ENCODE peak calls at places on chromosomes 3 and 15, in nine cellular contexts. N, J, C, E, Q, U, R, T and K are unnamed samples.

GRCh38 chr15:99347609-99348008 is 96.3 kb downstream of the LRRC28 start:
- DNase-seq in N (peak), R (no peak), T (no peak), U (no peak), E (no peak), J (no peak), Q (no peak), C (no peak), K (no peak)

GRCh38 chr15:101436526-101436925 is 53.0 kb downstream of the PCSK6 start:
- DNase-seq in U (no peak), E (no peak), C (no peak), Q (no peak), T (no peak), J (no peak), R (peak), N (no peak), K (no peak)

GRCh38 chr15:42159381-42160015 is 3.1 kb upstream of the PLA2G4F start:
- DNase-seq in E (no peak), Q (no peak), J (no peak), C (peak), T (no peak), R (no peak), U (no peak), N (no peak), K (no peak)

GRCh38 chr15:74265046-74265639 is 29.0 kb downstream of the CCDC33 start:
- DNase-seq in E (peak), Q (peak), J (no peak), U (no peak), T (peak), N (peak), C (no peak), R (peak), K (no peak)

GRCh38 chr3:42489116-42489936 is 13.1 kb upstream of the VIPR1 start:
- DNase-seq in Q (no peak), E (no peak), R (peak), U (no peak), C (peak), J (no peak), N (no peak), T (peak), K (no peak)

GRCh38 chr3:140290105-140290504 is 355.1 kb downstream of the CLSTN2 start:
- DNase-seq in C (no peak), J (no peak), N (no peak), Q (no peak), R (no peak), E (no peak), U (no peak), T (no peak), K (no peak)

GRCh38 chr3:30141178-30141581 is 465.2 kb upstream of the TGFBR2 start:
- DNase-seq in U (no peak), N (no peak), C (no peak), J (no peak), Q (no peak), E (no peak), T (no peak), R (no peak), K (peak)

GRCh38 chr15:70523634-70524033 is 239.7 kb downstream of the UACA start:
- DNase-seq in E (no peak), T (no peak), J (no peak), R (no peak), N (no peak), U (no peak), C (peak), Q (no peak), K (no peak)

GRCh38 chr3:1214928-1215327 is 122.1 kb downstream of the CNTN6 start:
- DNase-seq in U (no peak), E (no peak), T (no peak), J (no peak), C (no peak), N (peak), Q (no peak), R (no peak), K (no peak)

GRCh38 chr3:197597335-197597734 is 41.6 kb upstream of the BDH1 start:
- DNase-seq in J (no peak), Q (no peak), C (no peak), N (no peak), U (no peak), R (no peak), E (no peak), T (no peak), K (no peak)
- TF ChIP-seq POLR2A in J (no peak), Q (no peak), C (no peak), N (no peak), U (no peak), R (no peak), E (no peak), T (no peak), K (no peak)

GRCh38 chr15:78004222-78004727 is 73.2 kb downstream of the TBC1D2B start:
- DNase-seq in J (no peak), T (peak), N (no peak), R (no peak), U (no peak), C (no peak), Q (no peak), E (no peak), K (no peak)

GRCh38 chr15:78007965-78008886 is 69.3 kb downstream of the TBC1D2B start:
- DNase-seq in Q (no peak), E (no peak), U (no peak), T (peak), R (no peak), C (peak), N (peak), J (no peak), K (peak)

GRCh38 chr15:78004919-78005634 is 72.4 kb downstream of the TBC1D2B start:
- DNase-seq in Q (peak), J (peak), T (peak), R (no peak), U (no peak), N (peak), E (no peak), C (peak), K (peak)

GRCh38 chr15:78007211-78007956 is 70.1 kb downstream of the TBC1D2B start:
- DNase-seq in C (no peak), E (no peak), U (no peak), N (no peak), Q (no peak), R (no peak), T (peak), J (no peak), K (no peak)

DNA sequence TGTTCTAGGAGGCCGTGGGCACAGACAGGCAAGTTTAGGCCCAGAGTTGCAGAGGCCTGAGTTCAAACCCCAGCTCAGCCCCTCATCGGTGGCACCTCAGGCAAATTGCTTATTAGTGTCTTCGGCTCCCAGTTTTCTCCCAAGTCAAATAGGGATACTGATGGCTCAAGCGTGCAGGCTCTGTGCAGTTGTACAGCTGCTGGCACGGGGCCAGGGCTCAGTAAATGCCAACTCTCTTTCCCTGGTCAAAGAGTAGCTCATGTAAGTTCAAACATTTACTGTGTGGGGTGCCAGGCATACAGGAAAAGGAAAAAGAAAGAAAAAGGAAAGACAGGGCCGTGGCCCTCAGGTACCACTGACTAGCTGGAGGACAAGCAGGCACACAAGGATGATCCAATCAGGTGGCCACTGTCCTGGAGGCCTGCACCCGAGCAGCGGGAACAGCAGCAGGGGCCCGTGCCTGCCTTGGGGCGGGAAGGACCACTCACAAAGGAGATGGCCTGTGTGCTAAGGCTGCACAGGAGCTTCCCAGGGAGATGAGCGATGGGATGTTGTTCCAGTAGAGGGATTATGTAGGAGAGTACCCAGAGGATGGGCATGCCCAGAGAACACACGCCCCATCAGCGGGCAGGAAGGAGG is 70.8 kb downstream of the TBC1D2B start:
- DNase-seq in U (no peak), C (peak), N (no peak), E (no peak), J (no peak), T (peak), R (no peak), Q (no peak), K (no peak)
- TF ChIP-seq POLR2A in U (no peak), C (no peak), N (no peak), E (no peak), J (no peak), T (no peak), R (no peak), Q (no peak), K (no peak)

DNA sequence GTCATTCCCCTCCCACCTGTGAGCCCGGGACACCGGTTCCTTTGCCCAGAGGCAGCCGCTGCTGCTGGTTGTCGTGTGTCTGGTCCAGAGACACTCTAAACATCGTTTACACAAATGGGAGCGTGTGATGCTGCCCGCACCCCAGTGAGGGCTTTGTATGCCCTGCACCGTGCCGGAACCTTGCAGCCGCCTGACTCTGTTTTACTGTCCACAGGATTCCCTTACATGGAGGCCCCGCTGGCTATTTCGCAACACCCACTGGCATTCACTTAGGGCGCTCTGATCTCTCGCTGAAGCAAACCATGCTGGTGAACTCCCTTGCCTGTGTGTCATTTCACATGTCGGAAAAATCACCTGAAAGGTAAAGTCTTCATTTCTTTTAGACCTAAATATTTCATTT is 100.8 kb upstream of the SLC6A6 start:
- DNase-seq in J (no peak), R (no peak), N (peak), T (no peak), C (no peak), Q (no peak), E (peak), U (no peak), K (peak)
- TF ChIP-seq POLR2A in J (no peak), R (no peak), N (no peak), T (no peak), C (no peak), Q (no peak), E (no peak), U (no peak), K (no peak)

DNA sequence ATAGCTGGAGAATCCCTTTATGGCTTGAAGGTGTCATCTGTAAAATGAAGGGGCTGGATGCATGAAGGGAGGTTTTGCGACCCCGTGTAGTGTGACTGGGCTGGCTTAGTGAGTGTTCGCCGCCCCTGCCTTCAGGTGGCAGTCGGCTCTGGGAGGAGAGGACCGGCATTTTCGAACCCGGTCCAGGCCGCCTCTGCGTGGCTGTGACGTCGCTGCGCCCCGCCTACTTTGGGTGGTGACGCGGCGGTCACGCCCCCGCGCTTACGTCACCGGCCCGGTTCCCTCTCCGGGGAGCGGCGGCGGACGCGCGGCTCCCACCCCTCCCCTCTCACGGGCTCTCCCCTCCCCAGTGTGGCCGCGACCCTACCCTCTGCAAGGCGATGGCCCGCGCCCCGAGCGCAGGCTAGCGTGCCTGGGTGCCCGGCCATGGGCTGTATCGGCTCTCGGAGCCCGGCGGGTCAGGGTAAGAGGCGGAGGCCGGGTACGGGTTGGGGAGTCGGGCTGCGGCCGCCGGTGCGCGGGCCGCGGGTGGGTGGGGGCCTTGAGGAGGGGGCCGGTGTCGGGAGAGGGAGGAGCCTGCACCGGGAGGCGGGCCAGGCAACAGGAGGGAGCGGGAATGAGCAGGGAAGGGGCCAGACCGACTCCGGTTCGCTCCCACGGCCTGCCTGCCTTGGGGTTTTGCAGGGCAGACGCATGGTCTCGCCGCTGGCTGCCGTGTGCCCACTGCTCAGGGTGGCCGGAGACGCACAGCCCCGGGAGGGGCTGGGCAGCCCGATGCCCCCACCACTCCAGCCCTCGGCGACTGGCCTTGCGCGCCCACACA is 1.5 kb upstream of the FAM131A start:
- DNase-seq in Q (peak), C (peak), U (peak), E (peak), N (peak), J (peak), T (peak), R (peak), K (peak)
- TF ChIP-seq POLR2A in Q (no peak), C (no peak), U (peak), E (peak), N (peak), J (peak), T (no peak), R (no peak), K (peak)

DNA sequence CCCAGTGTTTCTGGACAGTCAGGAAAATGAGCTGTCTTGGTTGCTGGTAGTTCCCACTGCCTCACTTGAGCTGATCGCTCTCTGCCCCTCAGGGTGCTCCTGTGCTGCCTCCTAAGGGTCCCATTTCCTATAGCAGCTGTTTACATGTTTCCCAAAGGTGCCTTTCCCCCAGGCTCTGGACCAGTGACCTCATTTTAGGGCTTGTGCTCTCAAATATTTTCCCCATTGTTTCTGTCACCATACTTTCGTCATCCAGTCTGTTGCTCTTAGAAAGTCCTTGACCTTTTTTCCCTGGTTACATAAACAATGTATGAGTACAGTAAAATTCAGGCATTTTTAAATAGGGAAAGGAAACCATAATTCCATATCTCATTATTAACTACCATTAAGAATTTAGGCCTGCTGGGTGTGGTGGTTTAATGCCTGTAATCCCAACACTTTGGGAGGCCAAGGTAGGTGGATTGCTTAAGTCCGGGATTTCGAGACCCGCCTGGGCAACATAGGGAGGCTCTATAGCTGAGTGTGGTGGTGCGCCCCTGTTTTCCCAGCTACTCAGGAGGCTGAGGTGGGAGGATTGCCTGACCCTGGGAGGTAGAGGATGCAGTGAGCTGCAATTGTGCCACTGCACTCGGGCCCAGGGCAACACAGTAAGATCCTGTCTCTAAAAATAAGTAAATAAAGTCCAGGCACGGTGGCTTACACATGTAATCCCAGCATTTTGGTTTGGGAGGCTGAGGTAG is 11.7 kb downstream of the RAD54L2 start:
- DNase-seq in C (no peak), E (no peak), R (no peak), N (no peak), U (no peak), T (no peak), Q (no peak), J (no peak), K (no peak)
- TF ChIP-seq POLR2A in C (no peak), E (no peak), R (no peak), N (no peak), U (no peak), T (no peak), Q (no peak), J (no peak), K (no peak)

DNA sequence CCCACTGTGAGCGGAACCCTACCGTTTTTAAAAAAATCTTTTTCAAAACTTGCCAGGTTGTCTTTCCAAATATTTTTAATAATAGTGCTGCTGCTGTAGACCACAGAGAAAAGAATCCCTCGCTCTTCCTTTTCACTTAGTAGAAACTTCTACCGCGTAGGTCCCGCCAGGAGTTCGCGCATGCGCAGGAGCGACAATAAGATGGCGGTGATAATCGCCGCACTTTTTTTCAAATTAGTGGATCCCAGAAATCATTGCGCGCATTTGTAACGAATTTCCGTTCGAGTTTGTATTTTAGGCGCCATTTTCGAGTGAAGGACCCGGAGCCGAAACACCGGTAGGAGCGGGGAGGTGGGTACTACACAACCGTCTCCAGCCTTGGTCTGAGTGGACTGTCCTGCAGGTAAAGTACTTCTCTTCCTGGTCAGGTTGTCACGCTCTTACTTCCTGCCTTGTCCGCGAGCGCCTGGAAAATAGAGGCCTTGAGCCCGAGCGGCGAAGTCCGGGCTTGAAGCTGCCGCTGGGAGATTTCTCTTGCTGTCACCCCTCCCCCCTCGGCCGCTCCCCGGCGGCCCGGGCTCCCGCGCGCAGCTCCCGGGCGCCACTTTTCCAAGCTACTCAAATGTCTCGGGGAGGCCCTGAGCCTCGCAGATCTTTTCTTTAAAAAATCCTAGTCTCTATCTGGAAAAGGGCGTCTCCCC is at the start of gene SMC4:
- DNase-seq in R (peak), J (peak), C (peak), U (peak), N (peak), E (peak), Q (peak), T (peak), K (no peak)
- TF ChIP-seq POLR2A in R (peak), J (peak), C (no peak), U (peak), N (peak), E (peak), Q (peak), T (no peak), K (peak)